ENCODE peak calls at places on chromosomes 7 and 10, in ten cellular contexts. W, T, B, G, A, O, I, Q, J and R are unnamed samples.
A peak's percentile ranks its signal among the peaks of the same experiment; 100 is the strongest.

GRCh38 chr7:128004623-128005022 is 26.6 kb downstream of the LRRC4 start:
- DNase-seq in W (no peak), T (no peak), B (no peak), G (no peak), A (no peak), O (no peak), I (no peak), Q (no peak), J (no peak), R (no peak)

GRCh38 chr10:90227259-90227658 is 525.9 kb downstream of the KIF20B start:
- DNase-seq in W (no peak), T (no peak), B (no peak), G (peak; percentile 82), A (peak; percentile 21), O (no peak), I (peak; percentile 96), Q (no peak), J (no peak), R (peak; percentile 58)

GRCh38 chr7:12890586-12890985 is 203.2 kb downstream of the ARL4A start:
- DNase-seq in W (no peak), T (no peak), B (no peak), G (no peak), A (no peak), O (no peak), I (no peak), Q (no peak), J (no peak), R (no peak)

GRCh38 chr7:102244601-102245000 is 42.1 kb upstream of the SH2B2 start:
- DNase-seq in W (no peak), T (no peak), B (no peak), G (no peak), A (no peak), O (no peak), I (no peak), Q (no peak), J (no peak), R (no peak)

GRCh38 chr10:13412894-13413293 is 64.8 kb upstream of the SEPHS1 start:
- DNase-seq in W (no peak), T (no peak), B (no peak), G (no peak), A (no peak), O (no peak), I (no peak), Q (no peak), J (no peak), R (no peak)

GRCh38 chr7:82455295-82455694 is 11.7 kb upstream of the CACNA2D1 start:
- DNase-seq in W (no peak), T (no peak), B (no peak), G (no peak), A (no peak), O (no peak), I (no peak), Q (no peak), J (no peak), R (no peak)

GRCh38 chr7:90736968-90737939 is 141.1 kb downstream of the CDK14 start:
- DNase-seq in W (peak; percentile 81), T (peak; percentile 92), B (no peak), G (peak; percentile 15), A (no peak), O (no peak), I (no peak), Q (peak; percentile 2), J (no peak), R (no peak)

GRCh38 chr7:12623885-12624498 is 53.5 kb downstream of the SCIN start:
- DNase-seq in W (peak; percentile 36), T (peak; percentile 54), B (no peak), G (no peak), A (no peak), O (no peak), I (no peak), Q (no peak), J (no peak), R (peak; percentile 54)

GRCh38 chr10:52409195-52409594 is 95.1 kb downstream of the DKK1 start:
- DNase-seq in W (no peak), T (no peak), B (no peak), G (no peak), A (no peak), O (no peak), I (no peak), Q (no peak), J (no peak), R (no peak)

GRCh38 chr7:112202819-112203218 is 3.4 kb downstream of the DOCK4 start:
- DNase-seq in W (peak; percentile 36), T (peak; percentile 75), B (no peak), G (peak; percentile 41), A (no peak), O (no peak), I (no peak), Q (peak; percentile 79), J (no peak), R (peak; percentile 37)

GRCh38 chr7:42227523-42227922 is 9.5 kb downstream of the GLI3 start:
- DNase-seq in W (no peak), T (no peak), B (no peak), G (peak; percentile 61), A (no peak), O (no peak), I (no peak), Q (no peak), J (no peak), R (no peak)

GRCh38 chr10:76998451-76998850 is 639.2 kb downstream of the KCNMA1 start:
- DNase-seq in W (no peak), T (no peak), B (no peak), G (no peak), A (no peak), O (no peak), I (no peak), Q (no peak), J (no peak), R (no peak)

GRCh38 chr10:132418520-132419416 is 21.8 kb downstream of the PWWP2B start:
- DNase-seq in W (peak; percentile 61), T (peak; percentile 83), B (no peak), G (no peak), A (no peak), O (peak; percentile 52), I (no peak), Q (peak; percentile 86), J (no peak), R (no peak)

GRCh38 chr7:80918909-80919721 is at the start of gene SEMA3C:
- DNase-seq in W (peak; percentile 87), T (no peak), B (peak; percentile 5), G (peak; percentile 8), A (peak; percentile 40), O (no peak), I (peak; percentile 91), Q (peak; percentile 23), J (no peak), R (peak; percentile 99)

GRCh38 chr7:37391791-37392672 is 56.6 kb downstream of the ELMO1 start:
- DNase-seq in W (peak; percentile 57), T (no peak), B (no peak), G (no peak), A (no peak), O (peak; percentile 83), I (no peak), Q (peak; percentile 51), J (no peak), R (no peak)

GRCh38 chr10:112875474-112876267 is 74.4 kb upstream of the TCF7L2 start:
- DNase-seq in W (peak; percentile 40), T (no peak), B (no peak), G (peak; percentile 12), A (no peak), O (no peak), I (peak; percentile 8), Q (no peak), J (no peak), R (peak; percentile 92)

GRCh38 chr7:127253289-127254162 is 785 bp upstream of the GRM8 start:
- DNase-seq in W (peak; percentile 65), T (peak; percentile 71), B (no peak), G (peak; percentile 61), A (peak; percentile 64), O (no peak), I (peak; percentile 4), Q (peak; percentile 46), J (no peak), R (peak; percentile 58)

GRCh38 chr7:139943391-139943790 is 114.3 kb downstream of the TBXAS1 start:
- DNase-seq in W (no peak), T (no peak), B (no peak), G (no peak), A (no peak), O (no peak), I (no peak), Q (no peak), J (no peak), R (no peak)

GRCh38 chr10:83166344-83166743 is 973.0 kb upstream of the GHITM start:
- DNase-seq in W (peak; percentile 11), T (peak; percentile 38), B (no peak), G (no peak), A (no peak), O (no peak), I (no peak), Q (no peak), J (no peak), R (no peak)

GRCh38 chr10:6399241-6399701 is 180.8 kb downstream of the PRKCQ start:
- DNase-seq in W (peak; percentile 75), T (no peak), B (no peak), G (no peak), A (no peak), O (peak; percentile 77), I (peak; percentile 13), Q (peak; percentile 78), J (no peak), R (peak; percentile 49)

GRCh38 chr7:12297709-12298108 is 86.6 kb downstream of the TMEM106B start:
- DNase-seq in W (no peak), T (no peak), B (no peak), G (no peak), A (no peak), O (no peak), I (no peak), Q (no peak), J (no peak), R (no peak)

GRCh38 chr7:16989883-16990413 is 108.2 kb upstream of the AGR3 start:
- DNase-seq in W (no peak), T (no peak), B (no peak), G (no peak), A (no peak), O (no peak), I (peak; percentile 55), Q (no peak), J (no peak), R (peak; percentile 91)

GRCh38 chr10:57692255-57692980 is 575.3 kb downstream of the IPMK start:
- DNase-seq in W (no peak), T (no peak), B (no peak), G (no peak), A (no peak), O (no peak), I (peak; percentile 88), Q (no peak), J (no peak), R (peak; percentile 98)

GRCh38 chr7:44969701-44970494 is 8.9 kb downstream of the MYO1G start:
- DNase-seq in W (peak; percentile 25), T (no peak), B (no peak), G (peak; percentile 18), A (no peak), O (no peak), I (no peak), Q (no peak), J (no peak), R (no peak)

GRCh38 chr7:108345710-108346336 is 110.4 kb downstream of the NRCAM start:
- DNase-seq in W (no peak), T (no peak), B (no peak), G (no peak), A (no peak), O (no peak), I (no peak), Q (no peak), J (no peak), R (no peak)